ENCODE peak calls at places on chromosomes 3 and 15, in ten cellular contexts. C, J, T, V, X, A, R, O, I and D are unnamed samples.

GRCh38 chr3:128307781-128308469 is 154.6 kb downstream of the EEFSEC start:
- DNase-seq in V (no peak), C (no peak), O (no peak), A (no peak), R (no peak), X (no peak), T (no peak), I (no peak), J (no peak), D (no peak)

GRCh38 chr3:113264249-113264648 is 52.9 kb downstream of the BOC start:
- DNase-seq in X (no peak), C (no peak), V (no peak), T (peak; percentile 80), O (no peak), I (no peak), A (no peak), J (no peak), R (no peak), D (no peak)

GRCh38 chr3:20040476-20041196 is 390 bp downstream of the KAT2B start:
- DNase-seq in I (peak; percentile 47), A (peak; percentile 87), T (peak; percentile 21), R (peak; percentile 87), V (peak; percentile 54), X (peak; percentile 69), C (peak; percentile 91), O (peak; percentile 74), J (peak; percentile 85), D (peak; percentile 72)

GRCh38 chr15:99485153-99485947 is 80.4 kb upstream of the MEF2A start:
- DNase-seq in C (no peak), O (no peak), R (no peak), V (no peak), X (no peak), A (no peak), I (no peak), T (no peak), J (no peak), D (no peak)

GRCh38 chr3:71056327-71056726 is 527.2 kb downstream of the FOXP1 start:
- DNase-seq in J (no peak), A (no peak), O (peak; percentile 56), R (no peak), X (no peak), C (no peak), V (peak; percentile 38), T (no peak), I (no peak), D (no peak)

GRCh38 chr3:134446800-134447199 is 39.0 kb downstream of the ANAPC13 start:
- DNase-seq in A (no peak), O (no peak), X (no peak), R (no peak), V (peak; percentile 73), I (no peak), T (no peak), C (no peak), J (no peak), D (no peak)

GRCh38 chr15:72902245-72902928 is 118.8 kb upstream of the ADPGK start:
- DNase-seq in C (no peak), V (peak; percentile 67), T (no peak), O (peak; percentile 34), R (peak; percentile 52), I (no peak), X (peak; percentile 24), J (no peak), A (no peak), D (peak; percentile 1)

GRCh38 chr15:92899910-92900711 is at the start of gene CHD2:
- DNase-seq in O (peak; percentile 91), C (peak; percentile 93), V (peak; percentile 67), J (peak; percentile 93), I (peak; percentile 53), X (peak; percentile 76), A (peak; percentile 92), T (peak; percentile 91), R (peak; percentile 72), D (peak; percentile 87)

GRCh38 chr3:51283421-51283820 is 101.7 kb upstream of the MANF start:
- DNase-seq in V (no peak), I (no peak), A (no peak), O (no peak), T (no peak), R (no peak), C (no peak), J (no peak), X (no peak), D (no peak)

GRCh38 chr3:183548262-183548769 is 7.2 kb downstream of the KLHL6 start:
- DNase-seq in J (no peak), R (no peak), X (peak; percentile 78), V (peak; percentile 67), C (peak; percentile 79), A (no peak), O (peak; percentile 91), T (no peak), I (no peak), D (peak; percentile 98)

GRCh38 chr3:100041328-100041749 is 73.0 kb downstream of the FILIP1L start:
- DNase-seq in X (no peak), T (no peak), R (no peak), J (no peak), C (no peak), I (no peak), O (peak; percentile 95), A (no peak), V (peak; percentile 75), D (no peak)

GRCh38 chr15:25830844-25831443 is 32.2 kb downstream of the ATP10A start:
- DNase-seq in V (peak; percentile 93), C (no peak), O (peak; percentile 15), R (no peak), T (no peak), X (no peak), A (no peak), J (no peak), I (no peak), D (no peak)

GRCh38 chr3:48070030-48070429 is 53.8 kb upstream of the MAP4 start:
- DNase-seq in R (no peak), A (no peak), J (no peak), C (no peak), I (no peak), X (no peak), T (no peak), O (no peak), V (no peak), D (no peak)

GRCh38 chr3:162224736-162225135 is 728.1 kb downstream of the OTOL1 start:
- DNase-seq in A (no peak), C (no peak), X (no peak), R (no peak), O (peak; percentile 35), J (no peak), I (no peak), T (no peak), V (no peak), D (no peak)

GRCh38 chr3:44019736-44020135 is 221.9 kb upstream of the TOPAZ1 start:
- DNase-seq in A (no peak), J (no peak), C (no peak), V (no peak), O (no peak), I (no peak), T (no peak), X (no peak), R (no peak), D (no peak)

GRCh38 chr15:70236306-70237103 is 138.8 kb upstream of the TLE3 start:
- DNase-seq in I (no peak), T (no peak), O (peak; percentile 80), A (no peak), X (no peak), R (no peak), J (no peak), V (peak; percentile 87), C (peak; percentile 57), D (no peak)

GRCh38 chr3:177758131-177758530 is 560.8 kb upstream of the TBL1XR1 start:
- DNase-seq in J (no peak), A (no peak), T (no peak), I (no peak), X (no peak), R (no peak), C (no peak), O (peak; percentile 52), V (no peak), D (no peak)